ENCODE peak calls at places on chromosome 1, in nine cellular contexts. One of them, this sample, is unnamed.

GRCh38 chr1:63795455-63795854 is 21.6 kb downstream of the ROR1 start:
- DNase-seq in heart right ventricle: no peak
- DNase-seq in right lobe of liver: no peak
- DNase-seq in stomach: no peak
- DNase-seq in adrenal gland: no peak
- DNase-seq in endodermal cell: no peak
- DNase-seq in H9: no peak
- DNase-seq in body of pancreas: no peak
- DNase-seq in CD8-positive, alpha-beta T cell: no peak
- DNase-seq in this sample: no peak

GRCh38 chr1:1264868-1265272 is 8.8 kb downstream of the UBE2J2 start:
- DNase-seq in heart right ventricle: no peak
- DNase-seq in right lobe of liver: no peak
- DNase-seq in stomach: no peak
- DNase-seq in adrenal gland: no peak
- DNase-seq in endodermal cell: peak; percentile 86
- DNase-seq in H9: peak; percentile 70
- DNase-seq in body of pancreas: no peak
- DNase-seq in CD8-positive, alpha-beta T cell: no peak
- DNase-seq in this sample: no peak

GRCh38 chr1:104163912-104164476 is 414.3 kb downstream of the AMY1C start:
- DNase-seq in heart right ventricle: no peak
- DNase-seq in right lobe of liver: no peak
- DNase-seq in stomach: no peak
- DNase-seq in adrenal gland: no peak
- DNase-seq in endodermal cell: no peak
- DNase-seq in H9: no peak
- DNase-seq in body of pancreas: no peak
- DNase-seq in CD8-positive, alpha-beta T cell: no peak
- DNase-seq in this sample: no peak

GRCh38 chr1:161209790-161210409 is 5.2 kb upstream of the FCER1G start:
- DNase-seq in heart right ventricle: peak; percentile 68
- DNase-seq in right lobe of liver: peak; percentile 84
- DNase-seq in stomach: peak; percentile 80
- DNase-seq in adrenal gland: peak; percentile 89
- DNase-seq in endodermal cell: peak; percentile 95
- DNase-seq in H9: peak; percentile 91
- DNase-seq in body of pancreas: peak; percentile 82
- DNase-seq in CD8-positive, alpha-beta T cell: peak; percentile 81
- DNase-seq in this sample: peak; percentile 71

GRCh38 chr1:94025383-94026340 is 95.3 kb downstream of the ABCA4 start:
- DNase-seq in heart right ventricle: no peak
- DNase-seq in right lobe of liver: no peak
- DNase-seq in stomach: no peak
- DNase-seq in adrenal gland: peak; percentile 57
- DNase-seq in endodermal cell: peak; percentile 69
- DNase-seq in H9: no peak
- DNase-seq in body of pancreas: peak; percentile 39
- DNase-seq in CD8-positive, alpha-beta T cell: no peak
- DNase-seq in this sample: no peak

GRCh38 chr1:103525114-103525606 is 339 bp upstream of the RNPC3 start:
- DNase-seq in heart right ventricle: no peak
- DNase-seq in right lobe of liver: no peak
- DNase-seq in stomach: no peak
- DNase-seq in adrenal gland: peak; percentile 26
- DNase-seq in endodermal cell: peak; percentile 67
- DNase-seq in H9: peak; percentile 37
- DNase-seq in body of pancreas: no peak
- DNase-seq in CD8-positive, alpha-beta T cell: no peak
- DNase-seq in this sample: peak; percentile 57

GRCh38 chr1:153119491-153119971 is 6.2 kb upstream of the SPRR2F start:
- DNase-seq in heart right ventricle: no peak
- DNase-seq in right lobe of liver: no peak
- DNase-seq in stomach: peak; percentile 35
- DNase-seq in adrenal gland: no peak
- DNase-seq in endodermal cell: no peak
- DNase-seq in H9: no peak
- DNase-seq in body of pancreas: peak; percentile 67
- DNase-seq in CD8-positive, alpha-beta T cell: no peak
- DNase-seq in this sample: no peak

GRCh38 chr1:205709059-205709398 is 28.7 kb upstream of the SLC45A3 start:
- DNase-seq in heart right ventricle: no peak
- DNase-seq in right lobe of liver: no peak
- DNase-seq in stomach: no peak
- DNase-seq in adrenal gland: no peak
- DNase-seq in endodermal cell: no peak
- DNase-seq in H9: no peak
- DNase-seq in body of pancreas: no peak
- DNase-seq in CD8-positive, alpha-beta T cell: no peak
- DNase-seq in this sample: no peak

GRCh38 chr1:116408193-116408592 is 35.1 kb downstream of the ATP1A1 start:
- DNase-seq in heart right ventricle: no peak
- DNase-seq in right lobe of liver: no peak
- DNase-seq in stomach: no peak
- DNase-seq in adrenal gland: no peak
- DNase-seq in endodermal cell: no peak
- DNase-seq in H9: no peak
- DNase-seq in body of pancreas: no peak
- DNase-seq in CD8-positive, alpha-beta T cell: no peak
- DNase-seq in this sample: no peak

GRCh38 chr1:119387858-119388257 is 19.3 kb downstream of the HAO2 start:
- DNase-seq in heart right ventricle: no peak
- DNase-seq in right lobe of liver: no peak
- DNase-seq in stomach: no peak
- DNase-seq in adrenal gland: no peak
- DNase-seq in endodermal cell: peak; percentile 51
- DNase-seq in H9: peak; percentile 35
- DNase-seq in body of pancreas: no peak
- DNase-seq in CD8-positive, alpha-beta T cell: no peak
- DNase-seq in this sample: no peak

GRCh38 chr1:18999287-18999852 is 42.9 kb upstream of the IFFO2 start:
- DNase-seq in heart right ventricle: no peak
- DNase-seq in right lobe of liver: no peak
- DNase-seq in stomach: no peak
- DNase-seq in adrenal gland: no peak
- DNase-seq in endodermal cell: no peak
- DNase-seq in H9: no peak
- DNase-seq in body of pancreas: no peak
- DNase-seq in CD8-positive, alpha-beta T cell: no peak
- DNase-seq in this sample: no peak

GRCh38 chr1:15696956-15697521 is 12.9 kb downstream of the PLEKHM2 start:
- DNase-seq in heart right ventricle: no peak
- DNase-seq in right lobe of liver: no peak
- DNase-seq in stomach: no peak
- DNase-seq in adrenal gland: no peak
- DNase-seq in endodermal cell: no peak
- DNase-seq in H9: no peak
- DNase-seq in body of pancreas: no peak
- DNase-seq in CD8-positive, alpha-beta T cell: peak; percentile 55
- DNase-seq in this sample: no peak

GRCh38 chr1:175514309-175515001 is 228.9 kb downstream of the TNR start:
- DNase-seq in heart right ventricle: no peak
- DNase-seq in right lobe of liver: no peak
- DNase-seq in stomach: no peak
- DNase-seq in adrenal gland: no peak
- DNase-seq in endodermal cell: no peak
- DNase-seq in H9: no peak
- DNase-seq in body of pancreas: no peak
- DNase-seq in CD8-positive, alpha-beta T cell: no peak
- DNase-seq in this sample: peak; percentile 17

GRCh38 chr1:65362545-65362944 is 53.2 kb downstream of the DNAJC6 start:
- DNase-seq in heart right ventricle: no peak
- DNase-seq in right lobe of liver: no peak
- DNase-seq in stomach: no peak
- DNase-seq in adrenal gland: no peak
- DNase-seq in endodermal cell: peak; percentile 55
- DNase-seq in H9: no peak
- DNase-seq in body of pancreas: no peak
- DNase-seq in CD8-positive, alpha-beta T cell: no peak
- DNase-seq in this sample: no peak

GRCh38 chr1:145927073-145927886 is at the start of gene RBM8A:
- DNase-seq in heart right ventricle: peak; percentile 86
- DNase-seq in right lobe of liver: peak; percentile 92
- DNase-seq in stomach: peak; percentile 94
- DNase-seq in adrenal gland: peak; percentile 97
- DNase-seq in endodermal cell: peak; percentile 97
- DNase-seq in H9: peak; percentile 95
- DNase-seq in body of pancreas: peak; percentile 95
- DNase-seq in CD8-positive, alpha-beta T cell: peak; percentile 94
- DNase-seq in this sample: peak; percentile 97

GRCh38 chr1:145927916-145928647 is 798 bp upstream of the RBM8A start:
- DNase-seq in heart right ventricle: no peak
- DNase-seq in right lobe of liver: no peak
- DNase-seq in stomach: no peak
- DNase-seq in adrenal gland: no peak
- DNase-seq in endodermal cell: no peak
- DNase-seq in H9: no peak
- DNase-seq in body of pancreas: no peak
- DNase-seq in CD8-positive, alpha-beta T cell: no peak
- DNase-seq in this sample: no peak

GRCh38 chr1:145922266-145922665 is 3.7 kb upstream of the PEX11B start:
- DNase-seq in heart right ventricle: no peak
- DNase-seq in right lobe of liver: no peak
- DNase-seq in stomach: no peak
- DNase-seq in adrenal gland: no peak
- DNase-seq in endodermal cell: no peak
- DNase-seq in H9: no peak
- DNase-seq in body of pancreas: no peak
- DNase-seq in CD8-positive, alpha-beta T cell: no peak
- DNase-seq in this sample: no peak

DNA sequence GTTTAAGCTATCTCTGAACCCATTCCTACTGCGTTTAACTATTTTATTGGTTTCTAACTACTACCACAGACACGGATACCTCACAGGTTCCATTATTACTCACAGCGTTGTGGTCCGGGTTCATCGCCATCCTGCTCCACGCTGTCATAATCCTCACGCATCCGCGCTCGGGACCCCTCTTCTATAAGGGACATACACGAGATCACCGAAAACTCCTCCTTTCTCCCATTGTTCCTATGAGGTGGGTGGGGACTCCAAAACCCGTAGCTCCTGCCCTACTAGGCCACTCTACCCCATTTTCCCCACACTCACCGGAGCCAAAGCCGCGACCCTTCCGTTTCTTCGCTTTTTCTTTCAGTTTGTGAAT is 595 bp downstream of the RBM8A start:
- DNase-seq in heart right ventricle: no peak
- DNase-seq in right lobe of liver: no peak
- DNase-seq in stomach: no peak
- DNase-seq in adrenal gland: peak; percentile 27
- DNase-seq in endodermal cell: no peak
- DNase-seq in H9: no peak
- DNase-seq in body of pancreas: no peak
- DNase-seq in CD8-positive, alpha-beta T cell: no peak
- DNase-seq in this sample: no peak
- H3K4me1 ChIP-seq in heart right ventricle: peaks cover 6% of the 10 kb centered on the region
- H3K4me1 ChIP-seq in right lobe of liver: no peaks in the 10 kb centered on the region
- H3K4me1 ChIP-seq in stomach: peaks cover 45% of the 10 kb centered on the region
- H3K4me1 ChIP-seq in adrenal gland: peaks cover 23% of the 10 kb centered on the region
- H3K4me1 ChIP-seq in endodermal cell: no peaks in the 10 kb centered on the region
- H3K4me1 ChIP-seq in H9: peaks cover 4% of the 10 kb centered on the region
- H3K4me1 ChIP-seq in body of pancreas: peaks cover 12% of the 10 kb centered on the region
- H3K4me1 ChIP-seq in CD8-positive, alpha-beta T cell: peaks cover 16% of the 10 kb centered on the region
- H3K4me1 ChIP-seq in this sample: peaks cover 21% of the 10 kb centered on the region

DNA sequence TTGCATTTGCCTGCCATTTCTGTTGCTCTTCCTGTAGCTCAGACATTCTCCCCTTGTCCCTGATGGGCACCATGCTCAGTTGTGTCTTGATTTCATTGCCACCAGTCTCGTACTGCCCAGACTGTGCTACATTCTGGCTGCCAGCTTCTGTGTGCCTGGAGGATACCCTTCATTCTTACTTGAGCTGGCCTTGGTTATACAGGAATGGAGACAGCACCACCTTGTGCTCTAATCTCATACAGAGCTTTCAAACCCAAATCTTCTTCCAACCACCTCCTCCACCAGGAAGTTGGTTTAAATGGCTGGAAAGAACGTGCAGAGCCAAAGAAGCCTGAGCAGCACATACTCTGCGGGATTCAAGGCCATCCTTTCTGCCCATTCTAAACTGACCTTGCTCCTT is 165.3 kb downstream of the SLC35F3 start:
- DNase-seq in heart right ventricle: no peak
- DNase-seq in right lobe of liver: no peak
- DNase-seq in stomach: no peak
- DNase-seq in adrenal gland: no peak
- DNase-seq in endodermal cell: peak; percentile 57
- DNase-seq in H9: no peak
- DNase-seq in body of pancreas: no peak
- DNase-seq in CD8-positive, alpha-beta T cell: no peak
- DNase-seq in this sample: no peak
- TF ChIP-seq CTCF in heart right ventricle: no peak
- TF ChIP-seq CTCF in right lobe of liver: no peak
- TF ChIP-seq CTCF in stomach: no peak
- TF ChIP-seq CTCF in adrenal gland: no peak
- TF ChIP-seq CTCF in endodermal cell: peak; percentile 58
- TF ChIP-seq CTCF in H9: peak; percentile 49
- TF ChIP-seq CTCF in body of pancreas: no peak
- TF ChIP-seq CTCF in CD8-positive, alpha-beta T cell: no peak
- TF ChIP-seq CTCF in this sample: no peak

DNA sequence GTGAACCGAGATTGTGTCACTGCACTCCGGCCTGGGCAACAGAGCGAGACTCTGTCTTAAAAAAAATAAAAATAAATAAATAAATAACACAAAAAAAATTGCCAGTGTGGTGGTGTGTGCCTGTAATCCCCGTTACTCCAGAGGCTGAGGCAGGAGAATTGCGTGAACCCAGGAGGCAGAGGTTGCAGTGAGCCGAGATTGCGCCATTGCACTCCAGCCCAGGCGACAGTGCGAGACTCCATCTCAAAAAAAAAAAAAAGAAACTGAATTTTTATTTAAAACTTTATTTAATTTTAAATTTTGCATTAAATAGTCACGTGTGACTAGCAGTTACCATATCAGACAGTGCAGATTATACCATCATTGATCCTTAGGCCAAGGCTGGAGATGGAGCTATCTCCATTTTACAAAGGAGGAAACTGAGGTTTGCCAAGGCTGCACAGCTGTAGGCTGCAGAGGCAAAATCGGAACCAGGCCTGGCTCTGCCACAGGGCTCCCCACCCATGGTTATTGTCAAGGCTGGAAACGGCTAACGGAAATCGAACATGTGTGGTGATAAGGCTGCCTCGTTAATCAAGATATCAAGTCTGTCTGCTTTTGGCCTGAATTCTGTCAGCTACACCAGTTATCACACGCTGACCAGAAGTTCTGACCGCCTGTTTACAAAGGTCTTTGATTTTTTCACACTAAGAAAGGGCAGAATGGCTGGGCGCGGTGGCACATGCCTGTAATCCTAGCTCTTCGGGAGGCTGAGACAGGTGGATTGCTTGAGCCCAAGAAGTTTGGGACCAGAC is 20.5 kb downstream of the HSPG2 start:
- DNase-seq in heart right ventricle: no peak
- DNase-seq in right lobe of liver: no peak
- DNase-seq in stomach: no peak
- DNase-seq in adrenal gland: no peak
- DNase-seq in endodermal cell: no peak
- DNase-seq in H9: no peak
- DNase-seq in body of pancreas: no peak
- DNase-seq in CD8-positive, alpha-beta T cell: no peak
- DNase-seq in this sample: no peak
- H3K4me1 ChIP-seq in heart right ventricle: peaks cover 47% of the 10 kb centered on the region
- H3K4me1 ChIP-seq in right lobe of liver: no peaks in the 10 kb centered on the region
- H3K4me1 ChIP-seq in stomach: peaks cover 100% of the 10 kb centered on the region
- H3K4me1 ChIP-seq in adrenal gland: peaks cover 75% of the 10 kb centered on the region
- H3K4me1 ChIP-seq in endodermal cell: peaks cover 22% of the 10 kb centered on the region
- H3K4me1 ChIP-seq in H9: peaks cover 17% of the 10 kb centered on the region
- H3K4me1 ChIP-seq in body of pancreas: peaks cover 56% of the 10 kb centered on the region
- H3K4me1 ChIP-seq in CD8-positive, alpha-beta T cell: no peaks in the 10 kb centered on the region
- H3K4me1 ChIP-seq in this sample: peaks cover 83% of the 10 kb centered on the region

GRCh38 chr1:158646465-158646864 is 40.0 kb downstream of the SPTA1 start:
- DNase-seq in heart right ventricle: no peak
- DNase-seq in right lobe of liver: no peak
- DNase-seq in stomach: no peak
- DNase-seq in adrenal gland: no peak
- DNase-seq in endodermal cell: no peak
- DNase-seq in H9: no peak
- DNase-seq in body of pancreas: no peak
- DNase-seq in CD8-positive, alpha-beta T cell: no peak
- DNase-seq in this sample: no peak
- TF ChIP-seq CTCF in heart right ventricle: no peak
- TF ChIP-seq CTCF in right lobe of liver: no peak
- TF ChIP-seq CTCF in stomach: no peak
- TF ChIP-seq CTCF in adrenal gland: no peak
- TF ChIP-seq CTCF in endodermal cell: no peak
- TF ChIP-seq CTCF in H9: no peak
- TF ChIP-seq CTCF in body of pancreas: no peak
- TF ChIP-seq CTCF in CD8-positive, alpha-beta T cell: no peak
- TF ChIP-seq CTCF in this sample: no peak